ENCODE peak calls at places on chromosomes 5 and 9, in ten cellular contexts. F is GM23338; R is HS-5; X is H9; Q is posterior cingulate gyrus; K is stimulated activated CD4-positive, alpha-beta T cell treated with anti-CD3 and anti-CD28 coated beads, TNF-alpha, amount 100 ng/mL, for 48 hours; J is stimulated activated CD8-positive, alpha-beta memory T cell treated with anti-CD3 and anti-CD28 coated beads, Interleukin-7, amount 100 ng/mL, for 24 hours; D is uterus; B is occipital lobe; W is ureter. C is an unnamed sample.

GRCh38 chr9:124309665-124310064 is 51.9 kb downstream of the NEK6 start:
- DNase-seq in F (peak), R (peak), X (peak), Q (no peak), K (no peak), J (no peak), D (peak), B (no peak), W (no peak), C (no peak)

GRCh38 chr5:75054110-75054930 is 2.0 kb upstream of the GCNT4 start:
- DNase-seq in F (peak), R (no peak), X (peak), Q (no peak), K (no peak), J (no peak), D (peak), B (no peak), W (peak), C (no peak)

GRCh38 chr5:124796495-124796894 is 50.1 kb upstream of the ZNF608 start:
- DNase-seq in F (no peak), R (no peak), X (no peak), Q (no peak), K (no peak), J (no peak), D (no peak), B (no peak), W (no peak), C (no peak)

GRCh38 chr5:38434981-38435710 is 121.3 kb downstream of the LIFR start:
- DNase-seq in F (no peak), R (no peak), X (no peak), Q (no peak), K (no peak), J (no peak), D (no peak), B (no peak), W (no peak), C (no peak)

GRCh38 chr5:159510282-159510681 is 180.0 kb upstream of the IL12B start:
- DNase-seq in F (peak), R (no peak), X (peak), Q (no peak), K (no peak), J (no peak), D (peak), B (no peak), W (peak), C (no peak)

GRCh38 chr9:79989079-79989478 is 417.3 kb downstream of the TLE4 start:
- DNase-seq in F (peak), R (no peak), X (no peak), Q (no peak), K (no peak), J (no peak), D (no peak), B (no peak), W (no peak), C (no peak)

GRCh38 chr5:168916852-168917251 is 337.7 kb upstream of the PANK3 start:
- DNase-seq in F (no peak), R (peak), X (no peak), Q (no peak), K (no peak), J (no peak), D (no peak), B (no peak), W (no peak), C (no peak)

GRCh38 chr5:14056039-14056438 is 87.1 kb upstream of the TRIO start:
- DNase-seq in F (no peak), R (no peak), X (no peak), Q (no peak), K (no peak), J (no peak), D (no peak), B (no peak), W (no peak), C (no peak)

GRCh38 chr9:91001146-91001611 is 199.6 kb downstream of the SYK start:
- DNase-seq in F (no peak), R (peak), X (no peak), Q (no peak), K (no peak), J (no peak), D (no peak), B (no peak), W (peak), C (no peak)

GRCh38 chr9:23907343-23907742 is 81.3 kb upstream of the ELAVL2 start:
- DNase-seq in F (peak), R (no peak), X (no peak), Q (no peak), K (no peak), J (no peak), D (no peak), B (no peak), W (no peak), C (no peak)

GRCh38 chr5:10354048-10354872 is 765 bp downstream of the MARCHF6 start:
- DNase-seq in F (peak), R (no peak), X (no peak), Q (no peak), K (peak), J (no peak), D (no peak), B (no peak), W (no peak), C (peak)

GRCh38 chr5:1008451-1009358 is at the start of gene NKD2:
- DNase-seq in F (peak), R (no peak), X (no peak), Q (peak), K (peak), J (no peak), D (peak), B (no peak), W (peak), C (no peak)

GRCh38 chr9:113668057-113668456 is 204.5 kb downstream of the RGS3 start:
- DNase-seq in F (no peak), R (no peak), X (no peak), Q (no peak), K (no peak), J (no peak), D (no peak), B (no peak), W (no peak), C (no peak)

GRCh38 chr5:179316111-179316551 is 29.1 kb downstream of the ADAMTS2 start:
- DNase-seq in F (no peak), R (no peak), X (no peak), Q (peak), K (no peak), J (no peak), D (no peak), B (no peak), W (no peak), C (no peak)

GRCh38 chr9:134057751-134058701 is 9.8 kb downstream of the BRD3 start:
- DNase-seq in F (no peak), R (no peak), X (no peak), Q (no peak), K (no peak), J (no peak), D (peak), B (no peak), W (no peak), C (no peak)

GRCh38 chr5:16260000-16260399 is 80.4 kb upstream of the MARCHF11 start:
- DNase-seq in F (no peak), R (no peak), X (no peak), Q (no peak), K (no peak), J (no peak), D (no peak), B (no peak), W (no peak), C (no peak)

GRCh38 chr5:168946363-168946762 is 354.6 kb downstream of the SLIT3 start:
- DNase-seq in F (peak), R (no peak), X (peak), Q (no peak), K (no peak), J (no peak), D (no peak), B (no peak), W (no peak), C (no peak)

GRCh38 chr9:135898634-135899407 is 8.5 kb downstream of the CAMSAP1 start:
- DNase-seq in F (no peak), R (peak), X (no peak), Q (no peak), K (no peak), J (no peak), D (no peak), B (no peak), W (no peak), C (no peak)

GRCh38 chr5:30401479-30402058 is 791.9 kb upstream of the CDH6 start:
- DNase-seq in F (peak), R (peak), X (peak), Q (peak), K (no peak), J (no peak), D (no peak), B (no peak), W (no peak), C (peak)